ENCODE peak calls at places on chromosomes 7 and 10, in five cellular contexts. K, D, Z, V and M are unnamed samples.

GRCh38 chr10:5565205-5565545 is 40.4 kb downstream of the CALML3 start:
- DNase-seq in K (no peak), D (no peak), Z (no peak), V (no peak), M (no peak)

GRCh38 chr10:75655791-75656451 is 224.5 kb downstream of the LRMDA start:
- DNase-seq in K (no peak), D (no peak), Z (no peak), V (peak; percentile 75), M (no peak)

GRCh38 chr7:135338151-135338550 is 104.5 kb downstream of the STRA8 start:
- DNase-seq in K (no peak), D (no peak), Z (no peak), V (no peak), M (no peak)

GRCh38 chr10:11335167-11335652 is 276.2 kb downstream of the USP6NL start:
- DNase-seq in K (no peak), D (no peak), Z (no peak), V (no peak), M (no peak)

GRCh38 chr7:47576031-47576908 is 5.6 kb downstream of the TNS3 start:
- DNase-seq in K (peak; percentile 41), D (no peak), Z (peak; percentile 51), V (peak; percentile 71), M (no peak)

GRCh38 chr7:74312418-74313021 is 23.3 kb downstream of the CLIP2 start:
- DNase-seq in K (no peak), D (no peak), Z (peak; percentile 60), V (no peak), M (no peak)

GRCh38 chr7:131061818-131062217 is 265.9 kb upstream of the MKLN1 start:
- DNase-seq in K (no peak), D (no peak), Z (no peak), V (no peak), M (no peak)

GRCh38 chr7:54877683-54878082 is 118.7 kb upstream of the SEC61G start:
- DNase-seq in K (no peak), D (no peak), Z (peak; percentile 7), V (no peak), M (no peak)

GRCh38 chr10:34254596-34254995 is 560.5 kb downstream of the PARD3 start:
- DNase-seq in K (no peak), D (no peak), Z (peak; percentile 29), V (no peak), M (no peak)

GRCh38 chr7:133009426-133009825 is 72.5 kb downstream of the CHCHD3 start:
- DNase-seq in K (no peak), D (no peak), Z (no peak), V (no peak), M (no peak)

GRCh38 chr7:155269766-155270585 is 27.7 kb upstream of the INSIG1 start:
- DNase-seq in K (no peak), D (no peak), Z (no peak), V (no peak), M (no peak)

GRCh38 chr10:22849077-22849810 is 78.6 kb upstream of the ARMC3 start:
- DNase-seq in K (no peak), D (no peak), Z (no peak), V (peak; percentile 42), M (no peak)

GRCh38 chr10:72685264-72685921 is 6.5 kb upstream of the MCU start:
- DNase-seq in K (no peak), D (no peak), Z (no peak), V (no peak), M (no peak)

GRCh38 chr10:100670828-100671479 is 74.4 kb upstream of the PAX2 start:
- DNase-seq in K (peak; percentile 49), D (no peak), Z (no peak), V (peak; percentile 29), M (peak; percentile 81)

GRCh38 chr10:125407000-125407502 is 246.7 kb upstream of the CTBP2 start:
- DNase-seq in K (no peak), D (no peak), Z (peak; percentile 18), V (no peak), M (no peak)

GRCh38 chr7:131517218-131517923 is 39.1 kb downstream of the PODXL start:
- DNase-seq in K (no peak), D (no peak), Z (no peak), V (no peak), M (no peak)

GRCh38 chr7:133698127-133698526 is 429.0 kb upstream of the LRGUK start:
- DNase-seq in K (no peak), D (no peak), Z (no peak), V (no peak), M (no peak)

GRCh38 chr10:35639651-35640311 is 2.3 kb downstream of the FZD8 start:
- DNase-seq in K (peak; percentile 37), D (no peak), Z (no peak), V (peak; percentile 13), M (peak; percentile 58)

GRCh38 chr7:47941136-47941844 is 7.0 kb downstream of the PKD1L1 start:
- DNase-seq in K (no peak), D (peak; percentile 61), Z (no peak), V (peak; percentile 72), M (no peak)

GRCh38 chr7:92797693-92798092 is 38.7 kb downstream of the CDK6 start:
- DNase-seq in K (no peak), D (no peak), Z (no peak), V (no peak), M (no peak)

GRCh38 chr10:60140681-60141632 is 234.6 kb upstream of the CCDC6 start:
- DNase-seq in K (peak; percentile 12), D (no peak), Z (no peak), V (peak; percentile 43), M (peak; percentile 51)

GRCh38 chr10:101257121-101257890 is 28.0 kb upstream of the LBX1 start:
- DNase-seq in K (no peak), D (no peak), Z (no peak), V (no peak), M (no peak)

GRCh38 chr7:151013728-151014497 is 10.4 kb downstream of the ATG9B start:
- DNase-seq in K (peak; percentile 44), D (no peak), Z (no peak), V (peak; percentile 68), M (peak; percentile 58)

GRCh38 chr7:135362871-135363270 is 129.2 kb downstream of the STRA8 start:
- DNase-seq in K (no peak), D (no peak), Z (no peak), V (no peak), M (no peak)

GRCh38 chr10:115996031-115996430 is 277.0 kb downstream of the GFRA1 start:
- DNase-seq in K (no peak), D (no peak), Z (no peak), V (no peak), M (no peak)

GRCh38 chr10:16521311-16522016 is at the start of gene C1QL3:
- DNase-seq in K (peak; percentile 34), D (no peak), Z (no peak), V (peak; percentile 33), M (peak; percentile 53)

DNA sequence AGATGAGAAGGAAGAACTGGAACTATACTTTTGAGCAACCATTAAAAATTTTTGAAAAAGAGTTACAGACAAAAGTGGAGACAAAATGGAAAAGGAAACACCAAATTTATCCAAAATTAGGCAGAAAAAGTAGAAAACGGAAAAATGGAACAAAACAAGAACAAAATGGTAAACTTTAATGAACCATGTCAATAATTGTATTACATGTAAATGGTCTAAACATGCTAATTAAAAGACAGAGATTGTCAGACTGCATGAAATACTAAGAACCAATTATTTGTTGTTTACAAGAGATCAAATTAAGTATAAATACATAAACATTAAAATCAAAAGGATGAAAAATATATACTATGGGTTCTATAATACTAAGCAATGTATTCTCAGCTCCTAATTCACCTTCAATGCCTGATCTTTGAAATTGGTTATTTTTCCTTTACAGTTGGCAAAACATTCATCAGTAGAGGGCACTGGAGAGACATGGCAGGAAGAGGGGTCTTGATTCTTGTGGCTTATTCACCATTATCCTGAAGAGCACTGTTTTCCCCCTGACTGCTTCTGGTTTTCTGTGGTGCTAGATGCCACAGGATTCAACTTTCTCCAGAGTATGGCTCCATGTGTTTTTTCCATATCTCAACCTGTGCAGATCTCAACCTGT is 124.9 kb downstream of the ELFN1 start:
- DNase-seq in K (no peak), D (no peak), Z (no peak), V (no peak), M (no peak)
- TF ChIP-seq CTCF in K (peak; percentile 36), D (peak; percentile 3), Z (peak; percentile 21), V (no peak), M (no peak)

DNA sequence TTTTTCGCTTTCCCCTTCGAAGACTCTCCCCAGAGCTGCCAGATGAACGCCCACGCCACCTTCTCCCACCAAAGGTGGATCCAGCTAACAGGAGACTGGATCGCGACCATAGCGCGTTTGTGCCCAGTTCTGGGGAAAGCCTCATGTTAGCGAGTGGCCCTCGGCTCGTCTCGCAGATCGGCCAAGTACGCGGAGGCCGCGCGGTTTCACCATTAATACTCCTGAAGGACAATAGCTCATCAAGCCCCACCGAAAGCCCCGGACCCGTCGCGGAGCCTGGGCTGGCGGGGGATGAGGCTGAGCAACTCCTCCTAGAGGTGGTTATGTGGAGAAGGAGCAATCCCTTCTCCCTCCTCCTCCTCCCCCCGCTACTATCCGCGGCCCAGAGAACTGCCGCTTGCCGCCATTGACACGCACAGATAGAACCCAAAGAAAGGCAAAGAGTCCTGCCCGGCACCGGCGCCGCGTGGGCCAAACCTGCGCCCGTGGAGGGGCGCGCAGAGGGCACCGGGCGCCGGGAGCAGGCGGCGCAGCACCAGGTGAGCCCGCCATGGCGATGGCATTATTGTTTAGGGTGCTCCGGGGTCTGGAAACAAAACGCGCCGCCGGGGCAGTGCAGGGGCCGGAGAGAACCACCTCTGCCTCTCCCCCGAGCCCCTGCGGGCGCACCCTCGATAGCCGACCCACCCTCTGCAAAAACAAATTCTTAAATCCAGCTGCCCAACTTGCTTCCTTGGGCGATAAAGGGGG is at the start of gene MACROH2A2:
- DNase-seq in K (peak; percentile 69), D (no peak), Z (peak; percentile 47), V (peak; percentile 39), M (peak; percentile 82)
- TF ChIP-seq CTCF in K (peak; percentile 58), D (peak; percentile 67), Z (peak; percentile 42), V (no peak), M (peak; percentile 11)

GRCh38 chr7:101870361-101871062 is 53.1 kb downstream of the CUX1 start:
- DNase-seq in K (no peak), D (no peak), Z (peak; percentile 52), V (no peak), M (no peak)
- TF ChIP-seq CTCF in K (peak; percentile 54), D (no peak), Z (peak; percentile 66), V (no peak), M (no peak)

GRCh38 chr10:114117728-114118127 is 56.3 kb downstream of the CCDC186 start:
- DNase-seq in K (no peak), D (no peak), Z (no peak), V (no peak), M (no peak)

GRCh38 chr10:114118514-114118913 is 55.5 kb downstream of the CCDC186 start:
- DNase-seq in K (no peak), D (no peak), Z (no peak), V (no peak), M (no peak)

GRCh38 chr10:114115661-114116060 is 58.3 kb downstream of the CCDC186 start:
- DNase-seq in K (no peak), D (no peak), Z (no peak), V (no peak), M (no peak)

GRCh38 chr10:114121031-114121430 is 53.0 kb downstream of the CCDC186 start:
- DNase-seq in K (no peak), D (no peak), Z (no peak), V (no peak), M (no peak)
- TF ChIP-seq CTCF in K (no peak), D (no peak), Z (no peak), V (no peak), M (no peak)